ENCODE peak calls at places on chromosomes 1 and 21, in eight cellular contexts. S is CD8-positive, alpha-beta T cell; P is fibroblast of lung; Z is PC-3; X is heart left ventricle; A is left ventricle myocardium inferior; H is cardiac muscle cell; K is Peyer's patch. G is an unnamed sample. For H3K4me1, the result is how much of the 10 kb centered on the place peaks cover.

GRCh38 chr1:209354111-209354839 is 229.2 kb upstream of the CAMK1G start:
- DNase-seq in S (peak), P (peak), Z (peak), X (peak), A (peak), H (peak), K (peak), G (peak)

GRCh38 chr1:20087668-20088067 is 17.7 kb downstream of the PLA2G5 start:
- DNase-seq in S (no peak), P (no peak), Z (peak), X (no peak), A (no peak), H (no peak), K (no peak), G (no peak)

GRCh38 chr21:44880762-44881585 is 7.5 kb upstream of the PTTG1IP start:
- DNase-seq in S (no peak), P (peak), Z (peak), X (no peak), A (no peak), H (peak), K (no peak), G (no peak)

GRCh38 chr1:114757455-114758250 is at the start of gene CSDE1:
- DNase-seq in S (peak), P (peak), Z (peak), X (peak), A (peak), H (peak), K (peak), G (peak)

GRCh38 chr21:20971296-20971921 is 26.8 kb upstream of the NCAM2 start:
- DNase-seq in S (no peak), P (peak), Z (peak), X (no peak), A (peak), H (peak), K (no peak), G (no peak)

GRCh38 chr1:91070274-91070673 is 48.4 kb upstream of the ZNF644 start:
- DNase-seq in S (no peak), P (no peak), Z (no peak), X (no peak), A (no peak), H (no peak), K (no peak), G (no peak)

GRCh38 chr1:172323666-172324065 is 96.8 kb upstream of the C1orf105 start:
- DNase-seq in S (no peak), P (peak), Z (no peak), X (no peak), A (no peak), H (peak), K (no peak), G (no peak)

GRCh38 chr1:94883688-94884087 is 43.2 kb downstream of the CNN3 start:
- DNase-seq in S (no peak), P (peak), Z (no peak), X (no peak), A (no peak), H (peak), K (no peak), G (no peak)

GRCh38 chr1:55338448-55338820 is 123.3 kb upstream of the USP24 start:
- DNase-seq in S (no peak), P (no peak), Z (no peak), X (no peak), A (no peak), H (no peak), K (no peak), G (no peak)

GRCh38 chr1:247966520-247967204 is 1.6 kb downstream of the OR2AK2 start:
- DNase-seq in S (no peak), P (no peak), Z (no peak), X (no peak), A (no peak), H (no peak), K (no peak), G (no peak)

GRCh38 chr1:37670133-37670532 is 22.2 kb upstream of the CDCA8 start:
- DNase-seq in S (no peak), P (no peak), Z (no peak), X (no peak), A (no peak), H (no peak), K (no peak), G (no peak)

GRCh38 chr1:37752583-37753471 is 12.1 kb downstream of the EPHA10 start:
- DNase-seq in S (no peak), P (no peak), Z (peak), X (no peak), A (no peak), H (peak), K (peak), G (no peak)

GRCh38 chr1:207868252-207868768 is 42.6 kb downstream of the CD34 start:
- DNase-seq in S (peak), P (peak), Z (peak), X (peak), A (peak), H (peak), K (no peak), G (no peak)

GRCh38 chr1:66446261-66447001 is 87.5 kb upstream of the SGIP1 start:
- DNase-seq in S (peak), P (peak), Z (peak), X (peak), A (no peak), H (peak), K (no peak), G (no peak)

GRCh38 chr21:38798081-38798480 is 7.6 kb upstream of the ETS2 start:
- DNase-seq in S (no peak), P (no peak), Z (no peak), X (no peak), A (no peak), H (no peak), K (no peak), G (no peak)

GRCh38 chr21:38800924-38801744 is 4.6 kb upstream of the ETS2 start:
- DNase-seq in S (no peak), P (no peak), Z (peak), X (no peak), A (no peak), H (no peak), K (no peak), G (no peak)

GRCh38 chr21:38798481-38798882 is 7.2 kb upstream of the ETS2 start:
- DNase-seq in S (no peak), P (no peak), Z (peak), X (no peak), A (no peak), H (peak), K (peak), G (no peak)

GRCh38 chr21:38802050-38803026 is 3.4 kb upstream of the ETS2 start:
- DNase-seq in S (no peak), P (no peak), Z (peak), X (no peak), A (no peak), H (no peak), K (peak), G (no peak)

GRCh38 chr21:38800046-38800758 is 5.5 kb upstream of the ETS2 start:
- DNase-seq in S (no peak), P (no peak), Z (no peak), X (no peak), A (no peak), H (no peak), K (no peak), G (no peak)
- H3K4me1 ChIP-seq in S (under half), P (under half), Z (half or more), X (under half), A (under half), H (under half), K (under half), G (under half)

DNA sequence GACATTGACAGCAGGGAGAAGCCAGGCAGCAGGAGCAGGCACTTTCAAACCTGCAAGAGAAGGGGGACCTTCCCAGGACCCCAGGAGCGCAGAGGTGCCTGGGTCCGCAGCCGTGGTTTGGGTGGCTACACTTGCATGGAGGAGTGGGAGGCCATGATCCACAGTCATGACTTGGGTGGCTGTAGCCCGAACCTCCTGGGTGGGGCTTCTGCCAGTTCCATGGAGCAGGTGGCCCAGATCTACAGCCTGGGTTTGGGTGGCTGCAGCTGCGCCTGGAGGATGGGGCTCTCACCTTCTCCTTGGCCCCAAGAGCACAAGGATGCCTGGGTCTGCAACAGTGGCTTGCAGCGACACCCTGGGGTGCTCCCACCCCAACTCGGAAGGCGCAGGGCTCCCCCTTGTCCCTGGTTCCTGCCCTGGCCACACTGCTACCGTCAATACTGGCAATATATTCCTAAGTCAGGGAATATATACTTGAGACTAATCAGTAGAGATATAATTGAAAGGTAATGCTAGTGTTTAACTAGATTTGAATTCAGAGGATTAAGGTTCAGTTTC is 2.3 kb upstream of the OR6K6 start:
- DNase-seq in S (no peak), P (no peak), Z (no peak), X (no peak), A (no peak), H (no peak), K (no peak), G (no peak)
- H3K27ac ChIP-seq in S (no peak), P (no peak), Z (no peak), X (no peak), A (no peak), H (no peak), K (no peak), G (no peak)

GRCh38 chr1:198623920-198624647 is 14.8 kb upstream of the PTPRC start:
- DNase-seq in S (no peak), P (peak), Z (peak), X (no peak), A (no peak), H (peak), K (no peak), G (no peak)
- H3K4me1 ChIP-seq in S (half or more), P (under half), Z (under half), X (under half), A (under half), H (under half), K (under half), G (under half)

GRCh38 chr1:183233113-183233512 is 47.0 kb downstream of the LAMC2 start:
- DNase-seq in S (no peak), P (no peak), Z (no peak), X (no peak), A (no peak), H (no peak), K (no peak), G (no peak)

GRCh38 chr1:183234660-183235476 is 48.8 kb downstream of the LAMC2 start:
- DNase-seq in S (no peak), P (peak), Z (peak), X (peak), A (peak), H (peak), K (no peak), G (peak)

GRCh38 chr1:183236158-183236725 is 50.2 kb downstream of the LAMC2 start:
- DNase-seq in S (no peak), P (no peak), Z (no peak), X (no peak), A (no peak), H (peak), K (no peak), G (no peak)

GRCh38 chr1:183237046-183237445 is 51.0 kb downstream of the LAMC2 start:
- DNase-seq in S (no peak), P (no peak), Z (no peak), X (no peak), A (no peak), H (no peak), K (no peak), G (no peak)

GRCh38 chr1:183235503-183235902 is 49.4 kb downstream of the LAMC2 start:
- DNase-seq in S (no peak), P (no peak), Z (no peak), X (no peak), A (no peak), H (peak), K (no peak), G (no peak)
- H3K27ac ChIP-seq in S (no peak), P (peak), Z (peak), X (peak), A (peak), H (peak), K (peak), G (peak)

GRCh38 chr1:206722751-206723499 is 38.2 kb downstream of the MAPKAPK2 start:
- DNase-seq in S (no peak), P (peak), Z (no peak), X (no peak), A (no peak), H (peak), K (no peak), G (peak)
- H3K4me1 ChIP-seq in S (under half), P (under half), Z (under half), X (half or more), A (half or more), H (half or more), K (under half), G (half or more)

DNA sequence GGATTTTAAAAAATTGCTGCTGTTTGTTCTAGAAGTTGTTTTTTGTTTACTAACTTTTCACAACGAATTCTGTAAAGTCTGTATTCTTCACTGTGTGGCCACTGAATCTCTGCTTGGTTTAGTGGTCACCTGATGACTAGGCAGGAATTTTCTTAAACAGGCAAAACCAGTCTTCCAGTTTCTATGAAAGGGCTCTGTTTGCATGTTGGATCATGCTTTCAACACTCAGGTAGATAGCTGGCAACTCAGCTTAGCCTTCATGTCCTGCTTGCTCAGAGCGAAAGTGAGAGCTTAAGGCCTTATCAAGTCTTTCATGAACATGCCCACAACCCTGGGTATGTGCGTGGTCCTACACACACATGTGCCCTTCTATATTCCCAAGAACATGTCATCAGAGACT is 52.4 kb upstream of the CCDC190 start:
- DNase-seq in S (no peak), P (no peak), Z (peak), X (no peak), A (no peak), H (no peak), K (no peak), G (no peak)
- H3K27ac ChIP-seq in S (no peak), P (no peak), Z (peak), X (no peak), A (no peak), H (no peak), K (no peak), G (no peak)

GRCh38 chr1:27473755-27474154 is 16.2 kb downstream of the WASF2 start:
- DNase-seq in S (no peak), P (no peak), Z (no peak), X (no peak), A (no peak), H (no peak), K (no peak), G (no peak)
- H3K4me1 ChIP-seq in S (half or more), P (under half), Z (under half), X (under half), A (half or more), H (under half), K (under half), G (half or more)

GRCh38 chr21:35323947-35324346 is 274.8 kb upstream of the RUNX1 start:
- DNase-seq in S (no peak), P (peak), Z (no peak), X (no peak), A (peak), H (peak), K (no peak), G (peak)
- H3K27ac ChIP-seq in S (no peak), P (peak), Z (no peak), X (peak), A (peak), H (no peak), K (peak), G (peak)

DNA sequence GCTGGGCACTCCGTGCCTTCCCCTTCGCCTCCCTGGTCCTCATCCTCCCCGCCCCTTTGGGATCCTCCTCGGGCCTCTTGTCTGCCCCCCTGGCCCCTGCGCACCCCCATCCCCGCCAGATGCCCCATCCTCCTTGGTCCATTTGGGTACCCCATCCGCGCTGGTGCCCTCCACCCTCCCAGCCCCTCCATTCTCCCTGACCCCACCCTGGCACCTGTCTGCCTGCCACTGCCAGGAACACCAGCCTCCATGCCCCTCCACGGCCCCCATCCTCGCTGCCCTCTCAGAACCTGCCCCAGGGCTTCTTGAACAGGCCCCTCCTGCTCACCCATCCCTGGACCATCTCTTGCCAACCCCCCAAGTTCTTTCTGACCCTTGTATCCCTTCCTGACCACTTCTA is 717 bp downstream of the ZDHHC18 start:
- DNase-seq in S (no peak), P (no peak), Z (no peak), X (no peak), A (no peak), H (no peak), K (no peak), G (no peak)
- H3K4me1 ChIP-seq in S (half or more), P (under half), Z (under half), X (under half), A (under half), H (under half), K (under half), G (under half)

G was measured in gastrocnemius medialis.